ENCODE peak calls at places on chromosomes 5 and 9, in eight cellular contexts. One of them, this sample, is unnamed.

GRCh38 chr5:62466228-62466627 is 53.7 kb downstream of the IPO11 start:
- DNase-seq in esophagus muscularis mucosa: no peak
- DNase-seq in astrocyte of the cerebellum: no peak
- DNase-seq in mesothelial cell of epicardium: no peak
- DNase-seq in astrocyte: peak; percentile 32
- DNase-seq in AG09319: no peak
- DNase-seq in AG10803: peak; percentile 31
- DNase-seq in breast epithelium: no peak
- DNase-seq in this sample: no peak

GRCh38 chr9:122835313-122835731 is 6.9 kb upstream of the PDCL start:
- DNase-seq in esophagus muscularis mucosa: no peak
- DNase-seq in mesothelial cell of epicardium: no peak
- DNase-seq in breast epithelium: no peak
- DNase-seq in astrocyte: no peak
- DNase-seq in AG09319: no peak
- DNase-seq in AG10803: no peak
- DNase-seq in astrocyte of the cerebellum: no peak
- DNase-seq in this sample: no peak

GRCh38 chr5:42887575-42887974 is 75.9 kb upstream of the SELENOP start:
- DNase-seq in astrocyte of the cerebellum: no peak
- DNase-seq in AG09319: no peak
- DNase-seq in esophagus muscularis mucosa: no peak
- DNase-seq in breast epithelium: no peak
- DNase-seq in mesothelial cell of epicardium: no peak
- DNase-seq in astrocyte: no peak
- DNase-seq in AG10803: no peak
- DNase-seq in this sample: no peak

GRCh38 chr9:77163889-77164288 is 13.4 kb upstream of the VPS13A start:
- DNase-seq in astrocyte: peak; percentile 20
- DNase-seq in AG10803: peak; percentile 86
- DNase-seq in AG09319: peak; percentile 22
- DNase-seq in esophagus muscularis mucosa: no peak
- DNase-seq in astrocyte of the cerebellum: no peak
- DNase-seq in mesothelial cell of epicardium: no peak
- DNase-seq in breast epithelium: no peak
- DNase-seq in this sample: no peak

GRCh38 chr9:6566409-6567139 is 79.0 kb downstream of the GLDC start:
- DNase-seq in AG10803: peak; percentile 93
- DNase-seq in breast epithelium: no peak
- DNase-seq in mesothelial cell of epicardium: no peak
- DNase-seq in AG09319: peak; percentile 79
- DNase-seq in esophagus muscularis mucosa: no peak
- DNase-seq in astrocyte of the cerebellum: peak; percentile 81
- DNase-seq in astrocyte: peak; percentile 98
- DNase-seq in this sample: no peak

GRCh38 chr9:131817627-131818026 is 77.8 kb upstream of the RAPGEF1 start:
- DNase-seq in AG09319: no peak
- DNase-seq in mesothelial cell of epicardium: no peak
- DNase-seq in esophagus muscularis mucosa: no peak
- DNase-seq in astrocyte of the cerebellum: no peak
- DNase-seq in AG10803: no peak
- DNase-seq in breast epithelium: no peak
- DNase-seq in astrocyte: no peak
- DNase-seq in this sample: no peak

GRCh38 chr9:121059998-121060636 is 10.0 kb upstream of the C5 start:
- DNase-seq in breast epithelium: no peak
- DNase-seq in AG10803: peak; percentile 69
- DNase-seq in esophagus muscularis mucosa: no peak
- DNase-seq in astrocyte: peak; percentile 48
- DNase-seq in astrocyte of the cerebellum: peak; percentile 56
- DNase-seq in AG09319: no peak
- DNase-seq in mesothelial cell of epicardium: no peak
- DNase-seq in this sample: no peak

GRCh38 chr9:26760675-26761074 is 131.9 kb downstream of the CAAP1 start:
- DNase-seq in astrocyte of the cerebellum: no peak
- DNase-seq in AG09319: no peak
- DNase-seq in mesothelial cell of epicardium: no peak
- DNase-seq in breast epithelium: no peak
- DNase-seq in esophagus muscularis mucosa: no peak
- DNase-seq in AG10803: no peak
- DNase-seq in astrocyte: no peak
- DNase-seq in this sample: no peak

GRCh38 chr5:79540939-79541338 is 27.0 kb upstream of the HOMER1 start:
- DNase-seq in astrocyte: no peak
- DNase-seq in esophagus muscularis mucosa: no peak
- DNase-seq in mesothelial cell of epicardium: no peak
- DNase-seq in AG10803: no peak
- DNase-seq in breast epithelium: no peak
- DNase-seq in AG09319: no peak
- DNase-seq in astrocyte of the cerebellum: no peak
- DNase-seq in this sample: no peak

DNA sequence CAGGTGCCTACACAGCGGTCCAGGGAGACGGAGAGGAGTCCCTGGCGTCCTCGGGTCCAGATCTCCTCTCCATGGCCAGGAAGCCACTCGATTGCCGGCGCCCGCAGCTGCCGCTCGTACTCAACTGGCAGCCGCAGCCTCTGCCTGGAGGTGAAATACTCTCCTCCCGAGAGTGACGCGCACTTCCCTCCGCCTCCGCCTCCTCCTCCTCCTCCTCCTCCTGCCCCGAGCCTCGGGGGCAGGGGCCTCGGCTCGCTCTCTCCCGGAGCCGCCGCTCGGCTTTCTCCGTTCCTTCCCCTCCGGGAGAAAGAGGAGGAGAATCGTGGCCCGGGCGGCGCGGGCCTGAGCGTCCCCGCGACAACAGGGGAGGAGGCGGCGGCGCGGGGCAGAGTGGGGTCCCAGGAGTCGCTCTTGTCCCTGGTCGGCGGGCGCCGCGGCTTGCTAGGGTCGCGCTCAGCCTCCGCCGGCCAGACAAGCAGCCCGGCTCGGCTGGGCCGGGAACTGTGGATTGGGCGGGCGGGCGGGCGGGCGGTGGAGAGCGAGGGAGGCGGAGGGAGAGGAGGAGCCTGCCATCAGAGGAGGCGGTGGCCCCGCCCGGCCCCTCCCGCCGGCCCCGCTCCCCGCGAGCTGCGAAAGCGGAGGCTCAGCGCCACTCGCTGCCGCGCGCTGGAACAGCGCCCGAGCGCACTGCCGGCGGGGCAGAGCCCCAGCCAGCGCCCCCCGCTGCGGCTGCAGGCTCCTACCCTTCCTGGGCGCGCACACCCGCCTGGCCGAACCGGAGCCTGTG is at the start of gene CEMIP2:
- DNase-seq in astrocyte: peak; percentile 79
- DNase-seq in breast epithelium: peak; percentile 85
- DNase-seq in esophagus muscularis mucosa: peak; percentile 96
- DNase-seq in AG09319: peak; percentile 78
- DNase-seq in astrocyte of the cerebellum: peak; percentile 75
- DNase-seq in mesothelial cell of epicardium: peak; percentile 88
- DNase-seq in AG10803: peak; percentile 90
- DNase-seq in this sample: peak; percentile 84
- TF ChIP-seq CTCF in astrocyte: peak; percentile 6
- TF ChIP-seq CTCF in breast epithelium: no peak
- TF ChIP-seq CTCF in esophagus muscularis mucosa: peak; percentile 56
- TF ChIP-seq CTCF in AG09319: peak; percentile 31
- TF ChIP-seq CTCF in astrocyte of the cerebellum: no peak
- TF ChIP-seq CTCF in mesothelial cell of epicardium: peak; percentile 10
- TF ChIP-seq CTCF in AG10803: peak; percentile 16
- TF ChIP-seq CTCF in this sample: no peak

GRCh38 chr5:148684528-148684927 is 30.2 kb upstream of the HTR4 start:
- DNase-seq in esophagus muscularis mucosa: no peak
- DNase-seq in astrocyte: no peak
- DNase-seq in mesothelial cell of epicardium: no peak
- DNase-seq in breast epithelium: no peak
- DNase-seq in AG10803: no peak
- DNase-seq in AG09319: no peak
- DNase-seq in astrocyte of the cerebellum: no peak
- DNase-seq in this sample: no peak
- TF ChIP-seq CTCF in esophagus muscularis mucosa: no peak
- TF ChIP-seq CTCF in astrocyte: no peak
- TF ChIP-seq CTCF in mesothelial cell of epicardium: no peak
- TF ChIP-seq CTCF in breast epithelium: no peak
- TF ChIP-seq CTCF in AG10803: no peak
- TF ChIP-seq CTCF in AG09319: no peak
- TF ChIP-seq CTCF in astrocyte of the cerebellum: no peak
- TF ChIP-seq CTCF in this sample: no peak

DNA sequence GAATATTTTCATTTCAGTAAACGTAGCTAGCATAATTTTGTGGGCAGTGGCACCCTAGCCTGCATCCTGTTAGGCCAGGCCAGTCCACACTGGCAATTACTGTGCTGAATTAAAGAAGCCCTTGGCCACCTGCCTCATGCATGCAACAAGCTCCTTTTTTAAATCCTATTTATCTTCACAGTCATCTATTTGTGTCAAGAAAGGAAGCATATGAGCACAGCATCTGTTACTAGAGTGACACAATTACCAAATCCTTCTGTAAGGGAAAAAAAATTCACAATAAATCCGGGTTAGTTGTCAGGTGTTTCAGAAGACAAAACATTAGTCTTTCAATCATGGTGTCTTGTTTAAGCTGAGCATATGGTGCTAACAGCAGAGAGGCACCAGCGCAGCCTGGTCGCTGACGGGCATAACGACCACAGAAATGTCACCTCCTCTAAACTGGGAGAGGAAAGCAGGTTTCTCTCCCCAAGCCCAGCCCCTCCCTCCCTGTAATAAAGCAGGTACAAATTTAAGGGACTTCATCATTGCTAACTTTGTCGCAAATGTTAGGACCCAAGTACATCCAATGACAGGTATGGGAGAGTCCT is 520.6 kb downstream of the CTNND2 start:
- DNase-seq in AG09319: no peak
- DNase-seq in AG10803: no peak
- DNase-seq in astrocyte of the cerebellum: no peak
- DNase-seq in mesothelial cell of epicardium: no peak
- DNase-seq in esophagus muscularis mucosa: no peak
- DNase-seq in breast epithelium: no peak
- DNase-seq in astrocyte: no peak
- DNase-seq in this sample: no peak
- TF ChIP-seq CTCF in AG09319: no peak
- TF ChIP-seq CTCF in AG10803: no peak
- TF ChIP-seq CTCF in astrocyte of the cerebellum: no peak
- TF ChIP-seq CTCF in mesothelial cell of epicardium: no peak
- TF ChIP-seq CTCF in esophagus muscularis mucosa: no peak
- TF ChIP-seq CTCF in breast epithelium: no peak
- TF ChIP-seq CTCF in astrocyte: no peak
- TF ChIP-seq CTCF in this sample: no peak

GRCh38 chr5:171770153-171770552 is 15.5 kb upstream of the SMIM23 start:
- DNase-seq in esophagus muscularis mucosa: no peak
- DNase-seq in astrocyte of the cerebellum: no peak
- DNase-seq in mesothelial cell of epicardium: no peak
- DNase-seq in AG09319: no peak
- DNase-seq in AG10803: no peak
- DNase-seq in breast epithelium: no peak
- DNase-seq in astrocyte: no peak
- DNase-seq in this sample: no peak
- TF ChIP-seq CTCF in esophagus muscularis mucosa: no peak
- TF ChIP-seq CTCF in astrocyte of the cerebellum: no peak
- TF ChIP-seq CTCF in mesothelial cell of epicardium: no peak
- TF ChIP-seq CTCF in AG09319: no peak
- TF ChIP-seq CTCF in AG10803: no peak
- TF ChIP-seq CTCF in breast epithelium: no peak
- TF ChIP-seq CTCF in astrocyte: no peak
- TF ChIP-seq CTCF in this sample: no peak

DNA sequence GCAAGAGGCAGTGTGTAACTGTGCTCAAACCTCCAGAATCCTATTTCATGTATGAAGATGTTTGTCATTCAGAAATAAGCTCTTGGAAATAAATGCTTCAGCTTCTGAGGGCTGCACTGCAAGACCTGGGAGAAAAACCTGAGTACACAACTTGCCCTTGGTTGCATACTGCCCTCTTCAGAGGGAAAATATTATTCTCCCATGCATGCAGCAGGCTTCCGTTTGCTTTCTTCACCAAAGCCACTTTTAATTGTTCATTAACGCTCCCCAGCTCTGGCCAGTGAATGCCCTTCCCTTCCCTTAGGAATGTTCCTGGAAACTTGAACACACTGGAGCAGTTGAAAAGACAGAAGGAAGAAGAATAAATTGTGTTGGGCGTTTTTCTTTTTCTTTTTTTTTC is 2.5 kb upstream of the WHRN start:
- DNase-seq in astrocyte of the cerebellum: no peak
- DNase-seq in AG10803: peak; percentile 29
- DNase-seq in breast epithelium: no peak
- DNase-seq in esophagus muscularis mucosa: no peak
- DNase-seq in astrocyte: no peak
- DNase-seq in AG09319: no peak
- DNase-seq in mesothelial cell of epicardium: no peak
- DNase-seq in this sample: no peak
- TF ChIP-seq CTCF in astrocyte of the cerebellum: peak; percentile 32
- TF ChIP-seq CTCF in AG10803: peak; percentile 45
- TF ChIP-seq CTCF in breast epithelium: peak; percentile 24
- TF ChIP-seq CTCF in esophagus muscularis mucosa: peak; percentile 39
- TF ChIP-seq CTCF in astrocyte: peak; percentile 30
- TF ChIP-seq CTCF in AG09319: peak; percentile 36
- TF ChIP-seq CTCF in mesothelial cell of epicardium: no peak
- TF ChIP-seq CTCF in this sample: no peak

GRCh38 chr9:107945493-107945892 is 455.9 kb upstream of the KLF4 start:
- DNase-seq in esophagus muscularis mucosa: no peak
- DNase-seq in astrocyte: no peak
- DNase-seq in mesothelial cell of epicardium: no peak
- DNase-seq in AG10803: no peak
- DNase-seq in astrocyte of the cerebellum: no peak
- DNase-seq in AG09319: no peak
- DNase-seq in breast epithelium: no peak
- DNase-seq in this sample: no peak
- TF ChIP-seq CTCF in esophagus muscularis mucosa: no peak
- TF ChIP-seq CTCF in astrocyte: no peak
- TF ChIP-seq CTCF in mesothelial cell of epicardium: no peak
- TF ChIP-seq CTCF in AG10803: no peak
- TF ChIP-seq CTCF in astrocyte of the cerebellum: no peak
- TF ChIP-seq CTCF in AG09319: no peak
- TF ChIP-seq CTCF in breast epithelium: no peak
- TF ChIP-seq CTCF in this sample: no peak